ENCODE peak calls at places on chromosomes 12 and 14, in ten cellular contexts. O is Panc1; W is bronchial epithelial cell; T is astrocyte of the spinal cord; D is lung; E is cardiac fibroblast; F is CD8-positive, alpha-beta T cell; V is MM.1S; J is foreskin fibroblast; U is body of pancreas. H is an unnamed sample.

GRCh38 chr14:89566644-89567411 is 149.8 kb upstream of the FOXN3 start:
- DNase-seq in E (no peak), W (no peak), F (no peak), D (no peak), J (no peak), T (no peak), U (no peak), V (no peak), O (no peak), H (no peak)

GRCh38 chr14:29092121-29092520 is 325.5 kb downstream of the FOXG1 start:
- DNase-seq in E (no peak), T (no peak), U (no peak), W (no peak), O (no peak), F (no peak), J (no peak), V (no peak), D (no peak), H (no peak)

GRCh38 chr12:95446511-95446910 is 27.4 kb upstream of the METAP2 start:
- DNase-seq in F (no peak), D (no peak), E (peak), T (peak), W (no peak), V (no peak), J (peak), U (peak), O (no peak), H (no peak)

GRCh38 chr12:131389051-131390013 is 321.6 kb upstream of the SFSWAP start:
- DNase-seq in T (no peak), J (no peak), E (no peak), W (no peak), U (no peak), O (no peak), F (no peak), V (no peak), D (no peak), H (no peak)

GRCh38 chr14:33454022-33454645 is 496.7 kb downstream of the EGLN3 start:
- DNase-seq in D (no peak), F (no peak), W (no peak), U (no peak), J (no peak), T (no peak), E (no peak), O (no peak), V (no peak), H (no peak)

GRCh38 chr12:22687677-22688076 is 62.7 kb downstream of the ETNK1 start:
- DNase-seq in J (peak), D (no peak), O (no peak), T (peak), E (peak), F (no peak), W (peak), U (no peak), V (peak), H (peak)

GRCh38 chr14:91169951-91170350 is 56.1 kb downstream of the DGLUCY start:
- DNase-seq in O (no peak), T (no peak), U (no peak), V (no peak), E (no peak), F (no peak), W (no peak), J (no peak), D (no peak), H (no peak)

GRCh38 chr12:10363922-10364838 is 25.7 kb downstream of the KLRK1 start:
- DNase-seq in W (peak), U (peak), F (no peak), J (peak), E (peak), O (peak), D (no peak), T (peak), V (peak), H (peak)

DNA sequence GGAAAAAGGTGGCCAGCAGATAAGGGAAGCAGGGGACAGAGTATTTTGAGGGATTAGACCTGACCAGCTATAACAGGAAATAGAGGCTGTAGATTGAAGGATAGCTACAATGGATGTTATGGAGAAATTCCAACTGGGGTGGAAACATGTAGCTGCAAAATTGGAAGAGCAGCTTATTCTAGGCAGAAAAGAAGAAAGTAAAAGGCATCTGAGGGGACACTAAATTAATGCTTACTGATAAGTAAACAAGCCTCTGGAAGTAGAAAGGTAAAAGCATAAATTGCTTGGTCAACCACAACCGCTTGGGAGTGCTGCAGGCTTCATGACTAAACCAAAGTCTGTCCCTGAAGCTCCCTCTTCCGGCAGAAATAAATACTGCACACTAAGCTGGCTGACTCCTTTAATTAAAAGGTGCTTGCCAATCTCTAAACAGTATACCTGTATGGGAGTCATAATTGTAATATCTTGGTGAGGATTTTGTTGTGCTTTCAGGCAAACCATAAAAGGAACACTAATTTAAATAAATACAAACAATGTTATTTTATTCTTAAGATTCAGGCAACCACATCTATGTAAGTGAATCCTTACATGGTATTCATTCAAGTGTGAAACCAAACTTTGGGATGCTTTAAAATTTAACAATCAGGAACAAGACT is 7.7 kb downstream of the UBC start:
- DNase-seq in U (peak), V (peak), D (peak), O (no peak), J (peak), E (peak), W (peak), F (peak), T (peak), H (peak)
- TF ChIP-seq CTCF in U (peak), V (peak), D (peak), O (peak), J (peak), E (peak), W (peak), F (peak), T (peak), H (peak)

GRCh38 chr14:105409379-105409778 is 10.2 kb upstream of the MTA1 start:
- DNase-seq in W (no peak), T (no peak), U (no peak), D (no peak), F (no peak), O (no peak), V (no peak), J (no peak), E (no peak), H (no peak)

GRCh38 chr14:105411985-105412767 is 7.5 kb upstream of the MTA1 start:
- DNase-seq in F (no peak), J (no peak), E (no peak), W (no peak), D (no peak), O (no peak), U (no peak), V (no peak), T (no peak), H (no peak)

GRCh38 chr14:105410642-105411016 is 9.0 kb upstream of the MTA1 start:
- DNase-seq in V (no peak), T (no peak), O (no peak), W (no peak), J (no peak), D (no peak), F (no peak), E (no peak), U (no peak), H (no peak)

GRCh38 chr14:105412768-105413541 is 6.7 kb upstream of the MTA1 start:
- DNase-seq in J (no peak), T (no peak), F (no peak), D (no peak), V (no peak), U (no peak), W (no peak), E (no peak), O (no peak), H (no peak)

GRCh38 chr14:105411017-105411941 is 8.3 kb upstream of the MTA1 start:
- DNase-seq in O (no peak), E (peak), J (peak), T (peak), W (peak), V (no peak), F (no peak), U (peak), D (no peak), H (no peak)
- H3K4me3 ChIP-seq in O (peak), E (peak), J (peak), T (peak), W (peak), V (no peak), F (no peak), U (no peak), D (no peak), H (no peak)

GRCh38 chr14:52380294-52380693 is 66.2 kb downstream of the PTGER2 start:
- DNase-seq in D (no peak), J (peak), W (peak), O (no peak), T (peak), F (no peak), E (peak), V (no peak), U (no peak), H (peak)

DNA sequence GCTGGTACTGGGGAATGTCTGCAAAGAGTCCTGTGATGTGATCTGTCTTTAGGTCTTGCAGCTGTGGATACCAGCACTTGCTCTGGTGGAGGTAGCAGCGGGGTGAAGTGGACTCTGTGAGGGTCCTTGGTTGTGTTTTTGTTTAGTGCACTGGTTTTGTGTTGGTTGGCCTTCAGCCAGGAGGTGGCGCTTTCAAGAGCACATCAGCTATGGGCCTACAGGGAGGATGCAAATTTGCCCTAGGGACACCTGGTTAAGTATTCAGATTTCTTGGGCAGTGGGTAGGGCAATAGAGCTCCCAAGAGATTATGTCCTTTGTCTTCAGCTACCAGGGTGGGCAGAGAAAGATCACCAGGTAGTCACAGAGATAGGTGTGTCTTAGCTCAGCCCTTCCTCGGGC is 63.8 kb downstream of the PTGER2 start:
- DNase-seq in O (no peak), U (no peak), D (no peak), V (no peak), E (no peak), J (no peak), F (no peak), W (no peak), T (no peak), H (peak)
- TF ChIP-seq CTCF in O (no peak), U (no peak), D (no peak), V (no peak), E (no peak), J (no peak), F (no peak), W (no peak), T (no peak), H (no peak)

GRCh38 chr12:120846721-120847120 is 57.4 kb downstream of the SPPL3 start:
- DNase-seq in U (no peak), T (no peak), F (no peak), D (no peak), W (no peak), E (no peak), V (no peak), J (no peak), O (no peak), H (no peak)
- H3K4me3 ChIP-seq in U (no peak), T (no peak), F (no peak), D (no peak), W (no peak), E (no peak), V (no peak), J (no peak), O (no peak), H (no peak)

DNA sequence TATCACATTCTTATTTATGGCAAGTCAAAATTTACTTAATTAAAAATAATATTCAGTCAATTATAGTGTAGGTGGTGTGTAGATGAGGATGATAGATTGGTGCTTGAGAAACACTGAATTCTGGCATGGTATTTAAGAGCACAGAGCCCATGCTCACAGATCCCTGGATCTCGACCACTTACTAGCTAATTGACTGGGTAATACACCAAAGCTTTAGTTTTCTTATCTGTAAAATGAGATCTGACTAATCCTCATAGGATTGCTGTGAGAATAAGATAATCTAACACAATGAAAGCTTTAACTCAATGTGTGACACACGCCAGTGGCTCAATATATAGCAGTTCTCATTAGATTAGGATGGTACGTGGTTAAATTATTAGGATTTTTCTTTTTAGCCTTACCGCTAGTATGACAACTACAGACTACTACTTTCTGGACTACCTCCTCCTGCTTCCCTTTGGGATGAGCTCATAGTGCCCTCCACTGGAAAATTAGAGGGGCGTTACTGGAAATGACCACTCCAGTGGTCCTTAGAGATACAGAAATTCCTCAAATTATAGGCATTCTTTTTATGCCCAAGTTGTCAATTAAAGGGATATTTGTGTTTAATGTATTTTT is 482.8 kb upstream of the TBX3 start:
- DNase-seq in V (no peak), J (peak), D (no peak), W (no peak), T (peak), O (no peak), U (no peak), F (no peak), E (peak), H (no peak)
- TF ChIP-seq CTCF in V (no peak), J (peak), D (peak), W (no peak), T (peak), O (peak), U (no peak), F (no peak), E (peak), H (no peak)

DNA sequence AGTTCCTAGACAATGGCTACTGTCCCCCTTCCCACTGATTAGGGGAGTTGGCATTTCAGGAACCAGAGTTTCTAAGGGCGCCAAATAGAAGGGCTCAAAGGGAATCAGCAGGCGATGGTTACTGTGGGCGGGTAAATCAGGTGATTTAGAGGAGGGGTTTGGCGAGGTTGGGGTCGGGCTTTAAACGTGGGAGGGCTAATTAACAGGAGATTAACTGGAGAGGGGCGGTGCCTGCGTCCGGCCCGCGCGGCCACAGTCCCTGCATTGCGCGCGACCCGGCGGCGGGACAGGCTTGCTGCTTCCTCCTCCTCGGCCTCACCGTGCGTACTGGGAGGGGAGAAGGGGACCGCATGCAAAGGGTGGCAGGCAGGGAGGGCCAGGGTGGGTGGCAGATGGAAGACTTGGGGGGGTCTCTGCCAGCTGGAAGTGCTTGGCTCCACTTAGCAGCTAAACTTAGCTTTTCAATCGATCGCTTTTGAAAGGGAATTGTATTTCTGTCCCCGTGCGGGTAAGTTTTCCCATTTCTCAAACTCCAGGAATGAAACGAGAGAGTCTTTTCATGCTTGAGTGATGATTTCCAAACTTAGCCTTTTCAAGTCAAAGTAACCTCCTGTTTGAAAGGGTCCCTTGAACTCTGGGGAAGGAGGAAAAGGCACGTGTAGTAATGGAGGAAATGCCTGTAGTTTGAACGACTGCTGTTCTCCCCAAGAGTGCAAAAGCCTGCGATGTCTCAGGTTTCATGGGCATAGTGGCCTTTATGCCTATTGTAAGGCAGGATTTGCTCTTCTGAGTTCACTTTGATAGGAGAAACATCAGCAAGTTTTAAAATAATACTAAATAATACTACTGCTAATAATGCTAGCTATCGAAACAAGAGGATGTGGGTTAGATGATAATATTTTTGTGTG is at the start of gene MGST1:
- DNase-seq in J (peak), O (no peak), V (peak), E (peak), D (peak), U (peak), W (peak), T (peak), F (no peak), H (peak)
- H3K4me3 ChIP-seq in J (peak), O (peak), V (peak), E (peak), D (peak), U (no peak), W (peak), T (peak), F (no peak), H (peak)

GRCh38 chr12:122028165-122028591 is 6.5 kb downstream of the BCL7A start:
- DNase-seq in W (peak), J (peak), V (no peak), O (no peak), D (no peak), U (no peak), F (no peak), E (no peak), T (peak), H (no peak)

GRCh38 chr12:122024132-122024785 is 2.6 kb downstream of the BCL7A start:
- DNase-seq in O (no peak), V (no peak), T (no peak), U (peak), D (no peak), J (no peak), E (no peak), W (no peak), F (no peak), H (no peak)

GRCh38 chr12:122028601-122029560 is 7.2 kb downstream of the BCL7A start:
- DNase-seq in E (no peak), U (no peak), J (no peak), F (no peak), D (no peak), O (no peak), V (no peak), W (no peak), T (no peak), H (peak)

GRCh38 chr12:122029620-122030426 is 8.1 kb downstream of the BCL7A start:
- DNase-seq in D (peak), W (peak), E (no peak), J (no peak), U (peak), F (no peak), T (no peak), O (no peak), V (no peak), H (peak)

GRCh38 chr12:122026706-122027328 is 5.1 kb downstream of the BCL7A start:
- DNase-seq in F (no peak), J (no peak), V (no peak), D (no peak), W (no peak), U (no peak), O (no peak), E (no peak), T (no peak), H (no peak)
- TF ChIP-seq CTCF in F (no peak), J (no peak), V (no peak), D (no peak), W (peak), U (no peak), O (no peak), E (no peak), T (no peak), H (no peak)

DNA sequence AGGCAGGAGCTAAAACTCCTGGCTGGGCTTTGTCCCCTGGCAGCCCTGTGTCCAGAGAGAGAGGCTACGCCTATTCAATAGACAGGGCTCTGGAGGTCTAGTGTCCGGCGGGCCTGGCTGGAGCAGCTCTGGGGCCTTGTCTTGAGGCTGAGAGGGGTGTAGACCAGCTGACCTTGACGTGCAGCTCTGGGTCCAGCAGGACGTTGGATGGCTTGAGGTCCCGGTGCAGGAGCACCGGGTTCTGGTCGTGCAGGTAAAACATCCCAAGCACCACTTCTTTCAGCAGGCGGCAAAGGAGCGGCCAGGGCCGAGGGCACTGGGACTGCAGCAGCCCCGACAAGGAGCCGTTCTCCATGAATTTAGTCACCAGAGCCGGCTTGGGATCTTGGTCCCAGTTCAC is 948 bp downstream of the RIPK3 start:
- DNase-seq in D (no peak), F (no peak), T (no peak), E (no peak), W (no peak), J (no peak), V (no peak), U (no peak), O (no peak), H (no peak)
- H3K4me3 ChIP-seq in D (no peak), F (peak), T (no peak), E (no peak), W (no peak), J (peak), V (no peak), U (no peak), O (no peak), H (peak)

DNA sequence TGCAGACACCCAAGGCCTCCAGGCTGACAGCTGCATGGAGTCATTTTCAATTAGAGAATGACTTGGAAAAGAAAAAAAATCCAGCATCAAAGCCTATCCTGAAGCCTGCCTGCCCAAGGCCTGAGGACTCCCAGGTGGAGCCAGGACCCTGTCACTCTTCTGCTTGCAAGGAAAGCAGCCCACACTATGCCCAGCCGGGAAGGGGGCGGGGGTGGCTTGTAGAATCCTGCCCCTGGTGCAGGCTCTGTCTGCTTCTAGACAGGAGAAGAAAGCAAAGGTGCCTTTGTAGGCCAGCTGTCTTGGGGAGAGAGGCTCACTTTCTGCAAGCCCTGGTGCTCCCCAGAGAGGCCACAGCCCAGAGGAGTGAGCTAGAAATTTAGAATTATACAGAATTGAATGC is 84.9 kb downstream of the NTF3 start:
- DNase-seq in F (no peak), J (no peak), T (no peak), V (no peak), O (no peak), E (no peak), D (no peak), W (no peak), U (no peak), H (no peak)
- TF ChIP-seq CTCF in F (no peak), J (no peak), T (no peak), V (no peak), O (no peak), E (no peak), D (no peak), W (no peak), U (no peak), H (no peak)

DNA sequence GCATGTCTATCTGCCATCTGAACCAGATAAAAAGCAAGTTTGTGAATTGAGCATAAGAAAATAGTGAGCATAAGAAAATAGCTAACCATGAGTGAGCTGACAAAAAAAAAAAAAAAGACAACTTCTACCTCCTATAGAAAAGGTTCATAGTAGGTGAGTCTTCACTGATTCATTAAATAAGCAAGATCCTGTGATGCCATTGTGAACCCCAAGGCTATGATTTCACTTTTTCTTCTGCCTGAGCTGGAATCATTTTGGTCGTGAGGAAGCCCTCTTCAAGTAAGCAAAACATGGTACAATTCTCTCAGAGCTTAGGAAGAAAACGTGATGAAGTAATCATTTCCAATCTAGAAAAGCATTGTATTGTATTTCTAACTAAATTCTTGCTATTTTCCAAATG is 1.2 kb downstream of the PIK3C2G start:
- DNase-seq in D (no peak), J (no peak), O (no peak), T (no peak), U (no peak), E (peak), W (peak), V (no peak), F (no peak), H (no peak)
- H3K4me3 ChIP-seq in D (no peak), J (no peak), O (no peak), T (no peak), U (no peak), E (no peak), W (no peak), V (no peak), F (no peak), H (no peak)

H was measured in GM12865.